ENCODE peak calls at places on chromosome 1, in six cellular contexts. One of them, this sample, is unnamed.

GRCh38 chr1:154807048-154807591 is 63.0 kb downstream of the KCNN3 start:
- DNase-seq in K562: no peak
- DNase-seq in prostate gland: no peak
- DNase-seq in adrenal gland: no peak
- DNase-seq in tibial nerve: no peak
- DNase-seq in esophagus squamous epithelium: no peak
- DNase-seq in this sample: no peak

GRCh38 chr1:8598060-8598724 is 219.2 kb downstream of the RERE start:
- DNase-seq in esophagus squamous epithelium: no peak
- DNase-seq in K562: no peak
- DNase-seq in prostate gland: peak
- DNase-seq in adrenal gland: peak
- DNase-seq in tibial nerve: peak
- DNase-seq in this sample: no peak

GRCh38 chr1:55318111-55318817 is 103.1 kb upstream of the USP24 start:
- DNase-seq in K562: no peak
- DNase-seq in prostate gland: no peak
- DNase-seq in adrenal gland: no peak
- DNase-seq in tibial nerve: no peak
- DNase-seq in esophagus squamous epithelium: no peak
- DNase-seq in this sample: no peak

GRCh38 chr1:15326691-15327530 is 79.9 kb downstream of the FHAD1 start:
- DNase-seq in esophagus squamous epithelium: no peak
- DNase-seq in prostate gland: no peak
- DNase-seq in adrenal gland: no peak
- DNase-seq in tibial nerve: no peak
- DNase-seq in K562: no peak
- DNase-seq in this sample: no peak

GRCh38 chr1:86527306-86527705 is 19.6 kb upstream of the CLCA4 start:
- DNase-seq in esophagus squamous epithelium: no peak
- DNase-seq in adrenal gland: no peak
- DNase-seq in tibial nerve: no peak
- DNase-seq in prostate gland: no peak
- DNase-seq in K562: no peak
- DNase-seq in this sample: no peak

GRCh38 chr1:71593523-71593922 is 512.7 kb upstream of the ZRANB2 start:
- DNase-seq in tibial nerve: no peak
- DNase-seq in adrenal gland: no peak
- DNase-seq in prostate gland: no peak
- DNase-seq in K562: no peak
- DNase-seq in esophagus squamous epithelium: no peak
- DNase-seq in this sample: no peak

GRCh38 chr1:245934409-245934808 is 572.7 kb downstream of the SMYD3 start:
- DNase-seq in adrenal gland: no peak
- DNase-seq in esophagus squamous epithelium: no peak
- DNase-seq in K562: no peak
- DNase-seq in tibial nerve: no peak
- DNase-seq in prostate gland: no peak
- DNase-seq in this sample: no peak

GRCh38 chr1:21131200-21131599 is 45.5 kb downstream of the EIF4G3 start:
- DNase-seq in K562: no peak
- DNase-seq in adrenal gland: no peak
- DNase-seq in tibial nerve: no peak
- DNase-seq in prostate gland: no peak
- DNase-seq in esophagus squamous epithelium: no peak
- DNase-seq in this sample: no peak

GRCh38 chr1:20199410-20199809 is 13.1 kb upstream of the PLA2G2C start:
- DNase-seq in tibial nerve: no peak
- DNase-seq in K562: peak
- DNase-seq in adrenal gland: no peak
- DNase-seq in esophagus squamous epithelium: no peak
- DNase-seq in prostate gland: no peak
- DNase-seq in this sample: no peak

GRCh38 chr1:240611619-240612490 is at the start of gene GREM2:
- DNase-seq in tibial nerve: peak
- DNase-seq in prostate gland: peak
- DNase-seq in adrenal gland: peak
- DNase-seq in esophagus squamous epithelium: no peak
- DNase-seq in K562: no peak
- DNase-seq in this sample: peak

GRCh38 chr1:59738152-59738551 is 76.6 kb upstream of the HOOK1 start:
- DNase-seq in esophagus squamous epithelium: no peak
- DNase-seq in tibial nerve: no peak
- DNase-seq in K562: no peak
- DNase-seq in adrenal gland: no peak
- DNase-seq in prostate gland: no peak
- DNase-seq in this sample: no peak

GRCh38 chr1:7769673-7770412 is 1.3 kb upstream of the VAMP3 start:
- DNase-seq in prostate gland: no peak
- DNase-seq in tibial nerve: no peak
- DNase-seq in K562: peak
- DNase-seq in esophagus squamous epithelium: no peak
- DNase-seq in adrenal gland: no peak
- DNase-seq in this sample: no peak

GRCh38 chr1:9384751-9385245 is 92.1 kb downstream of the SPSB1 start:
- DNase-seq in prostate gland: peak
- DNase-seq in tibial nerve: no peak
- DNase-seq in esophagus squamous epithelium: no peak
- DNase-seq in adrenal gland: peak
- DNase-seq in K562: no peak
- DNase-seq in this sample: no peak

GRCh38 chr1:221715321-221716169 is 26.3 kb downstream of the DUSP10 start:
- DNase-seq in prostate gland: peak
- DNase-seq in adrenal gland: no peak
- DNase-seq in K562: no peak
- DNase-seq in tibial nerve: no peak
- DNase-seq in esophagus squamous epithelium: no peak
- DNase-seq in this sample: no peak

GRCh38 chr1:157170677-157171515 is 32.7 kb upstream of the ETV3 start:
- DNase-seq in K562: peak
- DNase-seq in tibial nerve: peak
- DNase-seq in esophagus squamous epithelium: no peak
- DNase-seq in adrenal gland: no peak
- DNase-seq in prostate gland: no peak
- DNase-seq in this sample: no peak

GRCh38 chr1:154988053-154988954 is 5.1 kb upstream of the LENEP start:
- DNase-seq in esophagus squamous epithelium: no peak
- DNase-seq in prostate gland: no peak
- DNase-seq in adrenal gland: no peak
- DNase-seq in K562: no peak
- DNase-seq in tibial nerve: no peak
- DNase-seq in this sample: no peak

GRCh38 chr1:48228156-48228555 is 5.6 kb downstream of the SLC5A9 start:
- DNase-seq in prostate gland: no peak
- DNase-seq in K562: no peak
- DNase-seq in adrenal gland: no peak
- DNase-seq in tibial nerve: no peak
- DNase-seq in esophagus squamous epithelium: no peak
- DNase-seq in this sample: no peak

GRCh38 chr1:26130695-26131094 is 19.1 kb downstream of the PDIK1L start:
- DNase-seq in adrenal gland: no peak
- DNase-seq in K562: no peak
- DNase-seq in esophagus squamous epithelium: no peak
- DNase-seq in prostate gland: no peak
- DNase-seq in tibial nerve: no peak
- DNase-seq in this sample: no peak

GRCh38 chr1:26129778-26130177 is 18.2 kb downstream of the PDIK1L start:
- DNase-seq in tibial nerve: no peak
- DNase-seq in esophagus squamous epithelium: no peak
- DNase-seq in adrenal gland: no peak
- DNase-seq in K562: no peak
- DNase-seq in prostate gland: no peak
- DNase-seq in this sample: no peak

GRCh38 chr1:26134466-26134865 is 22.8 kb downstream of the PDIK1L start:
- DNase-seq in tibial nerve: no peak
- DNase-seq in adrenal gland: no peak
- DNase-seq in prostate gland: no peak
- DNase-seq in K562: no peak
- DNase-seq in esophagus squamous epithelium: no peak
- DNase-seq in this sample: no peak

GRCh38 chr1:26132128-26132824 is 20.7 kb downstream of the PDIK1L start:
- DNase-seq in tibial nerve: no peak
- DNase-seq in esophagus squamous epithelium: no peak
- DNase-seq in K562: no peak
- DNase-seq in prostate gland: no peak
- DNase-seq in adrenal gland: no peak
- DNase-seq in this sample: no peak

DNA sequence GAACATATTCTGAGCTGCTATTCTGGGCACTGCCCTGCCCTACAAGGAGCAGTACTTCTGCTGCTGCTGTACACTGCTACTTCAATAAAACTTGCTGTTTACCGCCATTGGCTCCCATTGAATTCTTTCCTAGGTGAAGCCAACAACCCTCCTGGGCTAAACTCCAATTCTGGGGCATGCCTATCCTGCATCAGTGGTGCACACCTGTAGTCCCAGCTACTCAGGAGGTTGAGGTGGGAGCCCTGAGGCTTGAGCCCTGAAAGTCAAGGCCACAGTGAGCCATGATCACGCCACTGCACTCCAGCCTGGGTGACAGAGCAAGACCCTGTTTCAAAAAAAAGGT is 21.2 kb downstream of the PDIK1L start:
- DNase-seq in adrenal gland: no peak
- DNase-seq in K562: no peak
- DNase-seq in tibial nerve: no peak
- DNase-seq in esophagus squamous epithelium: no peak
- DNase-seq in prostate gland: no peak
- DNase-seq in this sample: no peak
- TF ChIP-seq CTCF in adrenal gland: no peak
- TF ChIP-seq CTCF in K562: no peak
- TF ChIP-seq CTCF in tibial nerve: no peak
- TF ChIP-seq CTCF in esophagus squamous epithelium: no peak
- TF ChIP-seq CTCF in prostate gland: no peak
- TF ChIP-seq CTCF in this sample: no peak

DNA sequence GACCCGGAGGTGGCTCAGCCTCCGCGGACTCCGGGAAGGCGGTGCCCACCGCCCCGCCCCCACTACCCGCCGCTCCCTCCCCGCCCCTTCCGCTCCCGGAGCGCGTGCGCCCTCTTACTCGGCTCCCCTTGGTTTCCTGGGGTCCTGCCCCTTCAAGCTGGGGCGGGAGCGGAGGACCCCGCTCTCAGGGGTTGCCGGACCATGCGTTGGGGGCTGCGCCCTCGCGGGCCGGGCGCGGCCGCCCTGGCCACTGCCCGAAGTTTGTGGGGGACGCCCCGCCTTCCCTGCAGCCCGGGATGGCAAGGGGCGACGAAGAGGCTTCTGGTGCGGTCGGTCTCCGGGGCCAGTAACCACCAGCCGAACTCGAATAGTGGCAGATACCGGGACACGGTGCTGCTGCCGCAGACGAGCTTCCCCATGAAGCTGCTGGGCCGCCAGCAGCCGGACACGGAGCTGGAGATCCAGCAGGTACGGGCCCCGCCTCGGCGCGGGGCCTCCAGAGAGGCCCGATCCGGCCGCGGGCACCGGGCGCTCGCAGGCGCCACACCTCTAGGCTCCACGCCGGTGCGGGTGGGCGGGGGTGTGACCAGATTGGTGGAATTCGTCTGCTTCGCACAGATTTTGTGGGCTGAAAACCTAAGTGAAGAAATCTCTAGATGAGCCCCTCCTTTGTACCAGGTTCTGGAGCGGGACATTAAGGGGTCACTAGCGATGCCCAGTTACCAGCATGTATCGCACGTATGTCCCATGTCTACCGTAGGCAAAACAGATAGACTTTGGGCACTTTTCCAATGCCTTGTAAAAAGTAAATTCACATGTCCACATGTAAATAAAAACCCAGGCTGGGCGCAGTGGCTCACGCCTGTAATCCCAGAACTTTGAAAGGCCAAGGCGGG is at the start of gene IARS2:
- DNase-seq in esophagus squamous epithelium: peak
- DNase-seq in prostate gland: peak
- DNase-seq in adrenal gland: peak
- DNase-seq in K562: peak
- DNase-seq in tibial nerve: peak
- DNase-seq in this sample: peak
- TF ChIP-seq POLR2A in esophagus squamous epithelium: peak
- TF ChIP-seq POLR2A in prostate gland: peak
- TF ChIP-seq POLR2A in adrenal gland: no peak
- TF ChIP-seq POLR2A in K562: peak
- TF ChIP-seq POLR2A in tibial nerve: peak
- TF ChIP-seq POLR2A in this sample: no peak

GRCh38 chr1:231949277-231950122 is 322.9 kb downstream of the DISC1 start:
- DNase-seq in K562: no peak
- DNase-seq in tibial nerve: peak
- DNase-seq in adrenal gland: no peak
- DNase-seq in prostate gland: no peak
- DNase-seq in esophagus squamous epithelium: no peak
- DNase-seq in this sample: no peak
- TF ChIP-seq CTCF in K562: no peak
- TF ChIP-seq CTCF in tibial nerve: no peak
- TF ChIP-seq CTCF in adrenal gland: no peak
- TF ChIP-seq CTCF in prostate gland: no peak
- TF ChIP-seq CTCF in esophagus squamous epithelium: no peak
- TF ChIP-seq CTCF in this sample: no peak

GRCh38 chr1:25874209-25874608 is 1.3 kb downstream of the PAQR7 start:
- DNase-seq in adrenal gland: no peak
- DNase-seq in tibial nerve: no peak
- DNase-seq in K562: no peak
- DNase-seq in esophagus squamous epithelium: no peak
- DNase-seq in prostate gland: no peak
- DNase-seq in this sample: no peak

GRCh38 chr1:25875856-25876692 is 566 bp upstream of the PAQR7 start:
- DNase-seq in adrenal gland: no peak
- DNase-seq in prostate gland: peak
- DNase-seq in esophagus squamous epithelium: no peak
- DNase-seq in tibial nerve: no peak
- DNase-seq in K562: peak
- DNase-seq in this sample: peak

GRCh38 chr1:25874635-25875153 is 814 bp downstream of the PAQR7 start:
- DNase-seq in adrenal gland: no peak
- DNase-seq in prostate gland: no peak
- DNase-seq in esophagus squamous epithelium: no peak
- DNase-seq in K562: no peak
- DNase-seq in tibial nerve: no peak
- DNase-seq in this sample: no peak

GRCh38 chr1:25876693-25877077 is 1.2 kb upstream of the PAQR7 start:
- DNase-seq in adrenal gland: no peak
- DNase-seq in tibial nerve: no peak
- DNase-seq in prostate gland: no peak
- DNase-seq in esophagus squamous epithelium: no peak
- DNase-seq in K562: no peak
- DNase-seq in this sample: no peak

DNA sequence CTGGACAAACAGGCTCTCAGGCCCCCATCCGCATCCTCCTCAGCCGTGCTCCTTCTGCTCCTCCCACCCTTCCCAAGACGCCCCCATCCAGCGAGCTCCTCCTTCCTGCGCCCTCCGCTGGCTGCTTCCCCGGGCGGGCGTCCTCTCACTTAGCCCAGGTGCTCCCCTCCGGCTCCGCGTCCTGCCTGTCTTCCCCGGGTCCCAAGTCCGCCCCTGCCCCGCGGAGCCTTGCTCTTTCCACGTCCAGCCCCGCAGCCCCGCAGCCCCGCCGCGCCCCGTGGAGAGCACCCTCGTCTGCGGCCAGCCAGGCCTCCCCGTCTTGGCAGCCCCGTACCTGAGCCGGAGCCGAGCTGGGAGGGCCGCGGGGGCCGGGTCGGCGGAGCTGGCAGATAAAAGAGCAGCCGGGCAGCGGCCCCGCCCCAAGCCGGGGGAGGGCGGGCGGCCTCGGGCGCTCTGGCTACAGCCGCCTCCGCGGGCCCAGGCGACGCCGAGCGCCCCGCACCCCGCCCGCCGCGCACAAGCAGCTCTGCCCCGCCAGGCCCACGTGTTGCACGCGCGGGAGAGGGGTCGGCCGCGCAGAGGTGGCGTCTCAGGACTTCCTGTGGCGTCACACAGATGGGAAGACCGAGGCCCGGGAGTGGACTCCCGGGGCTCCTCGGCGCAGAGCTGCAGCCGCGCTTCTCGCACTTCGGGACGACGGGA is at the start of gene PAQR7:
- DNase-seq in esophagus squamous epithelium: no peak
- DNase-seq in adrenal gland: peak
- DNase-seq in tibial nerve: peak
- DNase-seq in prostate gland: peak
- DNase-seq in K562: peak
- DNase-seq in this sample: peak
- TF ChIP-seq POLR2A in esophagus squamous epithelium: peak
- TF ChIP-seq POLR2A in adrenal gland: no peak
- TF ChIP-seq POLR2A in tibial nerve: peak
- TF ChIP-seq POLR2A in prostate gland: peak
- TF ChIP-seq POLR2A in K562: peak
- TF ChIP-seq POLR2A in this sample: no peak

This sample was measured in breast epithelium.